ENCODE peak calls at places on chromosomes 3 and 15, in eight cellular contexts. J is tibial nerve, Q is HepG2, F is suprapubic skin, A is K562, Z is H1, U is transverse colon, K is ovary. X is an unnamed sample.
A peak's percentile ranks its signal among the peaks of the same experiment; 100 is the strongest.

GRCh38 chr3:112333002-112333385 is at the start of gene CD200:
- DNase-seq in A (no peak), J (peak; percentile 59), Z (no peak), F (no peak), K (peak; percentile 79), U (peak; percentile 68), Q (no peak), X (no peak)

GRCh38 chr3:127844326-127844942 is 22.1 kb upstream of the MGLL start:
- DNase-seq in J (no peak), Q (no peak), F (no peak), K (no peak), Z (no peak), U (no peak), A (no peak), X (peak; percentile 51)

GRCh38 chr3:64825404-64825803 is 137.6 kb upstream of the ADAMTS9 start:
- DNase-seq in K (no peak), A (no peak), U (no peak), Q (no peak), J (no peak), Z (no peak), F (no peak), X (no peak)

GRCh38 chr3:143895805-143896204 is 47.5 kb upstream of the SLC9A9 start:
- DNase-seq in Z (no peak), A (peak; percentile 14), F (no peak), K (no peak), Q (no peak), J (no peak), U (no peak), X (no peak)

GRCh38 chr3:187025254-187025655 is 94.9 kb downstream of the ST6GAL1 start:
- DNase-seq in J (no peak), Q (no peak), F (no peak), U (no peak), A (no peak), K (no peak), Z (no peak), X (no peak)

GRCh38 chr15:76201536-76202255 is 109.6 kb downstream of the ETFA start:
- DNase-seq in Z (no peak), J (no peak), A (no peak), K (no peak), F (peak; percentile 70), U (no peak), Q (no peak), X (no peak)

GRCh38 chr3:114650808-114651207 is 357.0 kb downstream of the TIGIT start:
- DNase-seq in A (no peak), Q (peak; percentile 1), Z (no peak), J (no peak), K (no peak), U (no peak), F (no peak), X (no peak)

GRCh38 chr3:112847692-112848091 is 1.0 kb upstream of the CD200R1L start:
- DNase-seq in J (no peak), K (no peak), A (no peak), Z (no peak), U (peak; percentile 26), F (no peak), Q (no peak), X (no peak)

GRCh38 chr3:65951836-65952505 is 86.7 kb downstream of the MAGI1 start:
- DNase-seq in Q (peak; percentile 74), K (no peak), F (no peak), Z (no peak), U (no peak), A (no peak), J (no peak), X (no peak)

GRCh38 chr3:39801216-39801615 is 8.2 kb upstream of the MYRIP start:
- DNase-seq in A (no peak), K (no peak), Z (no peak), U (no peak), Q (no peak), J (no peak), F (no peak), X (no peak)

DNA sequence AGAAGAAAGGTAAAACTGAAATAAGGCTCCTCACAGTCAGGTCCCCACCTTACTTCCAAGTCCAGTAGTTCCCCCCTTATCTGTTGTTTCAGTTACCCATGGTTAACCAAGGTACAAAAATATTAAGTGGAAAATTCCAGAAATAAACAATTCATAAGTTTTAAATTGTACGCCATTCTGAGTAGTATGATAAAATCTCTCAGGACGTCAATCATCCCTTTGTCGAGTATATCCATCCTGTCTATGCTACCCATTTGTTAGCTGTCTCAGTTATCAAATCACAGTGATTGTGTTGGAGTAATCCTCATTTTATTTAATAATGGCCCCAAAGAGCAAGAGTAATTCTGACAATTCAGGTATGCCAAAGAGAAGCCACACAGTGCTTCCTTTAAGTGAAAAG is 43.9 kb downstream of the LRRFIP2 start:
- DNase-seq in A (no peak), F (no peak), Q (no peak), K (no peak), J (no peak), Z (no peak), U (no peak), X (no peak)
- TF ChIP-seq EP300 in A (no peak), F (no peak), Q (no peak), K (no peak), J (no peak), Z (no peak), U (no peak), X (no peak)

GRCh38 chr3:62622553-62623174 is 249.3 kb upstream of the FEZF2 start:
- DNase-seq in Q (peak; percentile 48), Z (no peak), F (no peak), U (no peak), A (peak; percentile 25), J (no peak), K (peak; percentile 18), X (peak; percentile 1)
- TF ChIP-seq EP300 in Q (no peak), Z (no peak), F (no peak), U (no peak), A (no peak), J (no peak), K (no peak), X (no peak)

GRCh38 chr3:171186383-171186782 is 159.9 kb upstream of the SLC2A2 start:
- DNase-seq in J (no peak), Z (no peak), Q (no peak), K (no peak), F (no peak), A (no peak), U (no peak), X (no peak)

GRCh38 chr3:171185359-171185758 is 158.8 kb upstream of the SLC2A2 start:
- DNase-seq in J (no peak), K (no peak), A (no peak), Q (no peak), F (no peak), Z (no peak), U (no peak), X (no peak)

GRCh38 chr3:171183042-171183441 is 156.5 kb upstream of the SLC2A2 start:
- DNase-seq in U (no peak), Z (no peak), J (no peak), F (no peak), K (no peak), Q (peak; percentile 56), A (peak; percentile 81), X (no peak)

GRCh38 chr3:171185959-171186358 is 159.4 kb upstream of the SLC2A2 start:
- DNase-seq in U (no peak), F (no peak), Q (no peak), K (no peak), Z (no peak), J (no peak), A (no peak), X (no peak)

DNA sequence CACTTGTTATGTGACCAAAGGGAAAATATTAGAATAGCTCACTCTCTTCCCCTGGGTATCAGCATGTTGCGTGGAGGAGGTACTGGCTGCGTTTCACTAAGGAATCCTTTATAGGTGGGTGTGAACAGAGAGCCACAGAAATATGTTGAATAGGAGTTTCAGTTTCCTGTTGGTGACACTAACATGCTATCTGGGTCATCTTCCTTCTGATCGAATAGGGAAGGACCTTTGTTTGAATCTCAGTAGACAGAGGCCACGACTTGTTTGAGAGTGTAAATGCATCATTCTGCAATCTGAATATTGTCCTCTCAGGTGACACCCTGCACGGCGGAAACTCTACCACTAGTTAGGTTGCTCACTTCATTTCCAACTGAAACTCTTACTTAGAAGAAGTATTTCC is 157.9 kb upstream of the SLC2A2 start:
- DNase-seq in Q (no peak), K (no peak), Z (no peak), F (no peak), J (no peak), U (no peak), A (no peak), X (peak; percentile 76)
- TF ChIP-seq EP300 in Q (no peak), K (no peak), Z (no peak), F (no peak), J (no peak), U (no peak), A (no peak), X (no peak)

GRCh38 chr15:96232335-96232734 is 98.2 kb upstream of the NR2F2 start:
- DNase-seq in Q (no peak), F (no peak), A (no peak), J (no peak), Z (no peak), U (no peak), K (no peak), X (no peak)
- TF ChIP-seq EP300 in Q (no peak), F (no peak), A (no peak), J (peak; percentile 13), Z (no peak), U (no peak), K (no peak), X (no peak)

GRCh38 chr15:72169236-72169920 is 28.2 kb downstream of the GRAMD2A start:
- DNase-seq in F (no peak), Z (no peak), A (no peak), K (no peak), Q (no peak), U (no peak), J (no peak), X (no peak)
- TF ChIP-seq EP300 in F (no peak), Z (no peak), A (no peak), K (no peak), Q (no peak), U (no peak), J (no peak), X (no peak)

DNA sequence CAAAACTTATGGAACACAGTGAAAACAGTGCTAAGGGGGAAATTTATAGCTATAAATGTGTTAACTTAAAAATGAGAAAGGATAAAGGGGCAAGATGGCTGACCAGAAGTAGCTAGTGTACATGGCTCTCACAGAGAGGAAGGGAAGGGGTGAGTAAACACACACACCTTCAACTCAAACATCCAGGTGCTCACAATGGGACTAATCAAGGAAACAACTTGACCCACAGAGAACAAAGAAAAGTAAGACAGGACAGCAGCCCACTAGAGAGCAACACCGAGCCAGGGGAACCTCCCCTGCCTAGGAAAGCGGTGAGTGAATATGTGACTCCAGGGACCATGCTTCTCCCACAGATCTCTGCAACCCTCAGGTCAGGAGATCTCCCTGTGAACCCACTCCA is 85.0 kb upstream of the UBP1 start:
- DNase-seq in A (no peak), J (no peak), Z (no peak), U (no peak), K (no peak), Q (no peak), F (no peak), X (no peak)
- TF ChIP-seq EP300 in A (no peak), J (no peak), Z (no peak), U (no peak), K (no peak), Q (no peak), F (no peak), X (no peak)

GRCh38 chr15:23690450-23690852 is 3.3 kb upstream of the NDN start:
- DNase-seq in Z (no peak), K (peak; percentile 82), Q (peak; percentile 93), U (peak; percentile 23), F (no peak), J (peak; percentile 43), A (no peak), X (no peak)
- TF ChIP-seq EP300 in Z (no peak), K (no peak), Q (no peak), U (no peak), F (no peak), J (peak; percentile 16), A (no peak), X (no peak)

X was measured in GM12878.